ENCODE peak calls at places on chromosomes 12 and 14, in six cellular contexts. S, U, N, T, I and C are unnamed samples.

GRCh38 chr14:96274122-96274910 is 18.3 kb downstream of the BDKRB1 start:
- DNase-seq in S (no peak), U (no peak), N (peak; percentile 76), T (no peak), I (no peak), C (no peak)

GRCh38 chr12:4908694-4909396 is 860 bp upstream of the KCNA1 start:
- DNase-seq in S (peak; percentile 73), U (no peak), N (peak; percentile 33), T (peak; percentile 89), I (no peak), C (no peak)

GRCh38 chr12:92554316-92554905 is 148.4 kb upstream of the PLEKHG7 start:
- DNase-seq in S (no peak), U (no peak), N (no peak), T (no peak), I (no peak), C (no peak)

GRCh38 chr14:102320033-102320660 is 601 bp downstream of the ZNF839 start:
- DNase-seq in S (peak; percentile 12), U (peak; percentile 54), N (no peak), T (no peak), I (peak; percentile 54), C (peak; percentile 56)

GRCh38 chr14:103372552-103373304 is 12.5 kb upstream of the MARK3 start:
- DNase-seq in S (no peak), U (peak; percentile 91), N (peak; percentile 60), T (no peak), I (no peak), C (no peak)

GRCh38 chr12:97017213-97017612 is 110.2 kb downstream of the NEDD1 start:
- DNase-seq in S (no peak), U (no peak), N (no peak), T (no peak), I (no peak), C (no peak)

GRCh38 chr12:55930771-55931316 is at the start of gene DGKA:
- DNase-seq in S (peak; percentile 27), U (peak; percentile 78), N (peak; percentile 82), T (no peak), I (peak; percentile 82), C (peak; percentile 64)

GRCh38 chr12:41743835-41744234 is 400.8 kb downstream of the GXYLT1 start:
- DNase-seq in S (no peak), U (no peak), N (no peak), T (no peak), I (no peak), C (no peak)

GRCh38 chr12:80763874-80764273 is 47.2 kb downstream of the MYF5 start:
- DNase-seq in S (peak; percentile 30), U (no peak), N (peak; percentile 65), T (peak; percentile 43), I (no peak), C (no peak)

GRCh38 chr14:23579311-23579630 is 681 bp upstream of the JPH4 start:
- DNase-seq in S (no peak), U (no peak), N (no peak), T (no peak), I (no peak), C (no peak)

GRCh38 chr12:122614839-122615238 is 87.8 kb downstream of the KNTC1 start:
- DNase-seq in S (no peak), U (no peak), N (no peak), T (no peak), I (no peak), C (no peak)